ENCODE peak calls at places on chromosomes 4 and X, in six cellular contexts. D is endodermal cell, Z is tibial nerve, M is suprapubic skin, U is pancreas, Q is IMR-90. W is an unnamed sample.

GRCh38 chrX:152917969-152918579 is 20.2 kb downstream of the ZNF185 start:
- DNase-seq in D (no peak), Z (no peak), M (no peak), U (no peak), Q (no peak), W (no peak)

GRCh38 chr4:73922766-73923630 is 53.8 kb downstream of the CXCL1 start:
- DNase-seq in D (no peak), Z (no peak), M (no peak), U (no peak), Q (peak), W (no peak)

GRCh38 chr4:114400531-114400930 is 198.1 kb upstream of the UGT8 start:
- DNase-seq in D (no peak), Z (no peak), M (no peak), U (no peak), Q (no peak), W (no peak)

GRCh38 chr4:173735055-173735454 is 205.0 kb upstream of the HAND2 start:
- DNase-seq in D (no peak), Z (no peak), M (no peak), U (no peak), Q (peak), W (no peak)

GRCh38 chr4:3635090-3635820 is 103.0 kb upstream of the LRPAP1 start:
- DNase-seq in D (no peak), Z (no peak), M (no peak), U (no peak), Q (no peak), W (no peak)

GRCh38 chr4:112736718-112737135 is 99.8 kb downstream of the LARP7 start:
- DNase-seq in D (no peak), Z (no peak), M (no peak), U (no peak), Q (no peak), W (no peak)

GRCh38 chr4:15385928-15386327 is 41.9 kb upstream of the C1QTNF7 start:
- DNase-seq in D (no peak), Z (no peak), M (no peak), U (no peak), Q (no peak), W (no peak)

GRCh38 chr4:15479089-15479912 is 9.6 kb downstream of the CC2D2A start:
- DNase-seq in D (peak), Z (peak), M (no peak), U (peak), Q (peak), W (peak)

GRCh38 chr4:122129061-122129460 is 23.1 kb upstream of the BLTP1 start:
- DNase-seq in D (no peak), Z (no peak), M (no peak), U (no peak), Q (no peak), W (no peak)

GRCh38 chr4:135966936-135967335 is 1565.4 kb downstream of the PCDH18 start:
- DNase-seq in D (no peak), Z (no peak), M (no peak), U (no peak), Q (no peak), W (no peak)

GRCh38 chrX:102976793-102977495 is 39.9 kb downstream of the RAB40AL start:
- DNase-seq in D (no peak), Z (no peak), M (no peak), U (no peak), Q (peak), W (peak)

GRCh38 chr4:139725236-139725635 is 59.6 kb downstream of the MGST2 start:
- DNase-seq in D (no peak), Z (no peak), M (no peak), U (no peak), Q (no peak), W (no peak)

GRCh38 chrX:16786791-16787735 is 797 bp downstream of the TXLNG start:
- DNase-seq in D (peak), Z (peak), M (peak), U (peak), Q (no peak), W (no peak)

GRCh38 chr4:89681671-89682070 is 155.3 kb downstream of the SNCA start:
- DNase-seq in D (no peak), Z (no peak), M (no peak), U (no peak), Q (no peak), W (no peak)

GRCh38 chrX:15616531-15616930 is 15.8 kb upstream of the ACE2 start:
- DNase-seq in D (no peak), Z (peak), M (no peak), U (no peak), Q (no peak), W (no peak)

GRCh38 chr4:10080874-10081606 is 35.6 kb downstream of the WDR1 start:
- DNase-seq in D (no peak), Z (no peak), M (peak), U (peak), Q (no peak), W (no peak)

GRCh38 chr4:3041192-3042142 is 32.9 kb downstream of the HTT-AS start:
- DNase-seq in D (peak), Z (peak), M (peak), U (peak), Q (peak), W (no peak)

GRCh38 chrX:19911784-19912183 is 24.4 kb upstream of the SH3KBP1 start:
- DNase-seq in D (no peak), Z (no peak), M (no peak), U (no peak), Q (no peak), W (no peak)

GRCh38 chrX:19904778-19905367 is 17.5 kb upstream of the SH3KBP1 start:
- DNase-seq in D (no peak), Z (no peak), M (no peak), U (no peak), Q (peak), W (no peak)

GRCh38 chrX:19906293-19906692 is 18.9 kb upstream of the SH3KBP1 start:
- DNase-seq in D (no peak), Z (no peak), M (no peak), U (no peak), Q (no peak), W (no peak)

GRCh38 chrX:19909761-19910160 is 22.4 kb upstream of the SH3KBP1 start:
- DNase-seq in D (no peak), Z (no peak), M (no peak), U (no peak), Q (no peak), W (no peak)

DNA sequence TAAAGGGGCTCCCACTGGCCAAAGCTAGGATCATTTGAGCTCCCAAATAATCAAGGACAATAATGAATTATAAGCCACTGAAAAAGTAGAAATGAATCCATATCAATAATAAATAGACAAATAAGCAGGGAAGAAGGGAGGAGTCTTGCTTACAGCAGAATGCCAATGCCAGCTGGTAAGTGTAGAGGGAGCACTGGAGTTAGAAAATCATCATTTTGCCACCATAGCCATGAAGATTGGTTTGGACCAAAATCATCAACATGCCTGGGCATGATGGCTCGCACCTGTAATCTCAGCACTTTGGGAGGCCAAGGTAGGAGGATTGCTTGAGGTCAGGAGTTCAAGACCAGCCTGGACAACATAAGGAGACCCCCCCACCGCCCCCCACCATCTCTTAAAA is 20.4 kb upstream of the SH3KBP1 start:
- DNase-seq in D (no peak), Z (no peak), M (no peak), U (no peak), Q (no peak), W (no peak)
- TF ChIP-seq CTCF in D (no peak), Z (no peak), M (no peak), U (no peak), Q (no peak), W (no peak)

DNA sequence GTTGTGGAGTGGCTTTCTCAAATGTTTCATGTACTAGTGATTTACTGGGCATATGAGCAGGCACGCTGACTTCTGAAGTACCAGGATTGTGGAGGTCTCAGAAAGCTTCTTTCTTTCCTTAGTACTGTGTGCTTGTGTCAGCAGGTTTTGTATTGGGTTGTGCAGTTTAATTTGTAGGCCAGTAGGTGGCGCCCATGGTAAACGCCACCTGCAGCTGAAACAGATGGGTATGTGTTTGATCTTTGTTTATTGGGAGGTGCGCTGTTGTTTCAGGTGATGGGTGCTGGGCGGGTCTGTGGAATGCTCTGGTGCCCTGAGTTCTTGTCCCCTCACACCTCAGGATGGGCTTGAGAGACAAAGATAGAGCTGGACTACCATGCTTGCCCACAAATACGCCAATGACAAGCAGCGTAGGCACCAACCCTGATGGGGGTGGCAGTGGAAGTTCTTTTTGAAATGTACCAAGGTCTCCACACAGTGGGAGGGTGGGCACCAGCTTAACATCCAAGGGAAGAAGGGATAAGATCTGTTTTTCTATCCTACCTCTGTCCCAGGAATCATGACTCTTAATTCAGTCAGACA is 141.5 kb downstream of the RPS6KA6 start:
- DNase-seq in D (peak), Z (no peak), M (no peak), U (no peak), Q (peak), W (no peak)
- H3K4me3 ChIP-seq in D (no peak), Z (no peak), M (no peak), U (no peak), Q (no peak), W (no peak)

GRCh38 chr4:101347557-101348366 is 436 bp upstream of the PPP3CA start:
- DNase-seq in D (peak), Z (peak), M (peak), U (peak), Q (peak), W (peak)
- TF ChIP-seq CTCF in D (peak), Z (peak), M (no peak), U (no peak), Q (peak), W (peak)

DNA sequence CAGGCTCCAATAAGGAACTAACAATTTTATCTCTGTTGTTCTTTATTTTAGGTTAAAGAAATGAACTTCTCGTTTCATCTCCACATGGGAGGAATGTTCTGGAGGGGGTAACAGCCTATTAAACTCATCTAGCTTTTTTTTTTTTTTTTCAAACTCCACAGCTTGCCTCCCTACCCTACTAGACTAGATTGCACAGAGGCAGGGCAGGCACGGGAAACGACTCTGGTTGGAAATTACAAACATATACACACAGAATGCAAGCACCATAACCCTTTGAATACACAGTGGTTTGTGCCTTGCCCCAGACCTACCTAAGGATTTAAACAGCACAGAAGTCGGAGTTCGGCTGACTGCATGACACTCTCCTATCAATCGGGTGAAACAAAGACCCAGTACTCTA is 2.7 kb downstream of the MECP2 start:
- DNase-seq in D (no peak), Z (no peak), M (no peak), U (no peak), Q (no peak), W (no peak)
- H3K4me3 ChIP-seq in D (peak), Z (no peak), M (peak), U (no peak), Q (no peak), W (no peak)

GRCh38 chr4:1402516-1403101 is 3.6 kb downstream of the NKX1-1 start:
- DNase-seq in D (peak), Z (no peak), M (peak), U (peak), Q (no peak), W (no peak)
- TF ChIP-seq CTCF in D (no peak), Z (no peak), M (no peak), U (no peak), Q (no peak), W (no peak)

DNA sequence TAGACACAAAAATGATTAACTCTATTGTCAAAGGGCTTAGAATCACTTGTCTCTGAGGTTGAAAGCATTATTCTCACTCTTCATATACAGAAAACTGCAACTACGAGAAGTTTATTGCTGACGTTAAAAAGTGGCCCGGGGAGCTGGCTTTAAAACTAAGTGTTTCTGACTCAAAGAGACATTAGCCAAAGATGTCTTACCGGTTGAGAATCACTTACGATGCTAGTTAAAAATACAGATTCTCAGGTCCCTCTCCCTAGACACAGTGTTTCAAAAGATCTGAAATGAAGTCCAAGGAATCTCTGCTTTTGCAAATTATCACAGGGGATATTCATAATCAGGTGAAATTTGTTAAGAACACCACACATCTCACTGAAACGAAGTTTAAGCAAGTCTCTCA is 1.2 kb downstream of the GNPDA2 start:
- DNase-seq in D (no peak), Z (no peak), M (no peak), U (no peak), Q (peak), W (no peak)
- H3K4me3 ChIP-seq in D (peak), Z (peak), M (peak), U (peak), Q (peak), W (peak)

GRCh38 chrX:79369871-79370270 is 2.7 kb upstream of the ITM2A start:
- DNase-seq in D (no peak), Z (no peak), M (no peak), U (no peak), Q (no peak), W (no peak)

GRCh38 chrX:79366888-79367749 is at the start of gene ITM2A:
- DNase-seq in D (peak), Z (peak), M (peak), U (peak), Q (no peak), W (no peak)

GRCh38 chrX:79375340-79375739 is 8.2 kb upstream of the ITM2A start:
- DNase-seq in D (no peak), Z (no peak), M (no peak), U (no peak), Q (no peak), W (no peak)

GRCh38 chrX:79367907-79368306 is 773 bp upstream of the ITM2A start:
- DNase-seq in D (no peak), Z (no peak), M (no peak), U (no peak), Q (no peak), W (no peak)

GRCh38 chrX:79371640-79372039 is 4.5 kb upstream of the ITM2A start:
- DNase-seq in D (no peak), Z (no peak), M (no peak), U (no peak), Q (no peak), W (no peak)
- TF ChIP-seq CTCF in D (no peak), Z (no peak), M (no peak), U (no peak), Q (no peak), W (no peak)

DNA sequence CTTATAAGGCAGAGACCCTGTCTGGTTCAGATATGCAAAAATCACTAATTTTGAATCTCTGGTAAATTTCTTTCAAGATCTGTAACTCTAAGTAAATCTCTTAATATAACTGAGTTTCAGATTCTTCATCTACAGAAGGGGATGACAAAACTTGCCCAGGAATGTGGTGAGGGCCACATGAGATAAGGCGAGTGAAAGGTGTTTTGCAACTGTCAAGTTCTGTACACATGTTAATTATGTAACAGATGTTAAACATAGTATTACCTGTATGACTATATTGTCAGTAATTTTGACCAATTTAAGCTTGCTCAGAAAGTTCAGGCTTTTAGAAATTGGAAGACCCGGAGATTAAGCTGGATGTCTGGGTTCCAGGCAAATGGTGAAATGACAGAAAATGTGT is 549 bp upstream of the GLRB start:
- DNase-seq in D (no peak), Z (no peak), M (no peak), U (no peak), Q (no peak), W (no peak)
- H3K4me3 ChIP-seq in D (peak), Z (peak), M (peak), U (peak), Q (peak), W (peak)

DNA sequence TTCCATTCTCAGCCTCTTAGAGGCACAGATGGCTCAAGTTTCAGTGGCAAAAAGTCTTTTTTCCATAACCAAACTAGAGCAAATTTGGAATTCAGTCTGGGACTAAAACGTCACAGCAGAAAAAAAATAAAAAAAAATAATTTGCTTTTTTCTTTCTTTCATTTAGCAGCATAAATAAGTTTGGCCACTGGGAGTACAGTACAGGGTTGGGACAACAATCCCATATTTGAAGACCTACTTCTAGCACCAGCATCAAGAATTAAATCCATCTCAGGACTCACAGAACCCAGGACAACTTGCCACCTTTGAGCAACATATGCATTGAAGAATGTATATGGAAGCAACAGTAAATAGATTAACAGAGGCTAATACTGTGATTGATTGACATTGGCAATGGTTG is 214.0 kb downstream of the FBXW7 start:
- DNase-seq in D (no peak), Z (no peak), M (no peak), U (no peak), Q (no peak), W (no peak)
- TF ChIP-seq CTCF in D (no peak), Z (no peak), M (no peak), U (no peak), Q (no peak), W (no peak)